ENCODE peak calls at places on chromosomes 6 and 20, in six cellular contexts. D is IMR-90; B is CD8-positive, alpha-beta T cell; Z is keratinocyte; V is RWPE1; J is K562. N is an unnamed sample.

GRCh38 chr20:51106011-51106410 is 83.1 kb upstream of the KCNG1 start:
- DNase-seq in D (no peak), B (no peak), Z (no peak), V (no peak), J (no peak), N (no peak)

GRCh38 chr6:169302255-169302654 is 48.6 kb upstream of the THBS2 start:
- DNase-seq in D (no peak), B (no peak), Z (no peak), V (no peak), J (no peak), N (no peak)

GRCh38 chr20:33209789-33210188 is 7.4 kb upstream of the BPIFA3 start:
- DNase-seq in D (peak; percentile 52), B (no peak), Z (no peak), V (peak; percentile 91), J (peak; percentile 81), N (peak; percentile 37)

GRCh38 chr20:14223806-14224205 is 113.6 kb downstream of the FLRT3 start:
- DNase-seq in D (no peak), B (no peak), Z (peak; percentile 11), V (no peak), J (no peak), N (no peak)

GRCh38 chr6:20833881-20834515 is 299.7 kb downstream of the CDKAL1 start:
- DNase-seq in D (no peak), B (no peak), Z (no peak), V (no peak), J (no peak), N (no peak)

GRCh38 chr6:139611327-139611958 is 237.0 kb upstream of the CITED2 start:
- DNase-seq in D (no peak), B (no peak), Z (no peak), V (no peak), J (peak; percentile 44), N (no peak)

GRCh38 chr6:157898169-157898568 is 75.1 kb downstream of the SNX9 start:
- DNase-seq in D (no peak), B (no peak), Z (no peak), V (no peak), J (no peak), N (peak; percentile 35)

GRCh38 chr6:140079328-140079727 is 704.9 kb upstream of the CITED2 start:
- DNase-seq in D (peak; percentile 71), B (no peak), Z (no peak), V (no peak), J (no peak), N (no peak)

GRCh38 chr20:44280387-44280786 is 30.6 kb downstream of the FITM2 start:
- DNase-seq in D (no peak), B (no peak), Z (no peak), V (no peak), J (no peak), N (no peak)

GRCh38 chr6:158019416-158019815 is 37.8 kb downstream of the SYNJ2 start:
- DNase-seq in D (no peak), B (no peak), Z (no peak), V (no peak), J (no peak), N (no peak)

GRCh38 chr20:61611401-61611800 is 359.3 kb downstream of the CDH4 start:
- DNase-seq in D (no peak), B (no peak), Z (no peak), V (no peak), J (no peak), N (no peak)

GRCh38 chr6:9606435-9607134 is 808.3 kb downstream of the TFAP2A start:
- DNase-seq in D (no peak), B (no peak), Z (no peak), V (no peak), J (no peak), N (no peak)

GRCh38 chr6:34317172-34317477 is 68.3 kb upstream of the SMIM29 start:
- DNase-seq in D (no peak), B (no peak), Z (no peak), V (no peak), J (no peak), N (no peak)

GRCh38 chr6:168372871-168373270 is 53.3 kb upstream of the DACT2 start:
- DNase-seq in D (no peak), B (no peak), Z (no peak), V (no peak), J (no peak), N (no peak)

GRCh38 chr6:35596448-35597442 is 84.0 kb upstream of the TULP1 start:
- DNase-seq in D (peak; percentile 85), B (no peak), Z (no peak), V (peak; percentile 74), J (no peak), N (no peak)

GRCh38 chr6:168865-169455 is 123.3 kb upstream of the DUSP22 start:
- DNase-seq in D (peak; percentile 55), B (no peak), Z (no peak), V (peak; percentile 54), J (peak; percentile 49), N (no peak)

GRCh38 chr6:35343835-35344550 is 1.6 kb downstream of the PPARD start:
- DNase-seq in D (no peak), B (no peak), Z (no peak), V (no peak), J (no peak), N (no peak)

GRCh38 chr6:25179051-25179778 is 100.0 kb upstream of the CARMIL1 start:
- DNase-seq in D (peak; percentile 68), B (no peak), Z (no peak), V (no peak), J (no peak), N (no peak)

GRCh38 chr20:3409417-3409816 is 1.9 kb upstream of the DNAAF9 start:
- DNase-seq in D (no peak), B (no peak), Z (no peak), V (no peak), J (no peak), N (no peak)

GRCh38 chr20:38208088-38208487 is 43.0 kb upstream of the TGM2 start:
- DNase-seq in D (no peak), B (no peak), Z (no peak), V (no peak), J (no peak), N (no peak)

GRCh38 chr6:84809504-84809903 is 45.1 kb upstream of the TBX18 start:
- DNase-seq in D (no peak), B (no peak), Z (no peak), V (no peak), J (no peak), N (no peak)

GRCh38 chr6:84801250-84801649 is 36.9 kb upstream of the TBX18 start:
- DNase-seq in D (no peak), B (no peak), Z (no peak), V (peak; percentile 20), J (no peak), N (no peak)

GRCh38 chr6:84805145-84805544 is 40.7 kb upstream of the TBX18 start:
- DNase-seq in D (no peak), B (no peak), Z (no peak), V (peak; percentile 11), J (no peak), N (no peak)

DNA sequence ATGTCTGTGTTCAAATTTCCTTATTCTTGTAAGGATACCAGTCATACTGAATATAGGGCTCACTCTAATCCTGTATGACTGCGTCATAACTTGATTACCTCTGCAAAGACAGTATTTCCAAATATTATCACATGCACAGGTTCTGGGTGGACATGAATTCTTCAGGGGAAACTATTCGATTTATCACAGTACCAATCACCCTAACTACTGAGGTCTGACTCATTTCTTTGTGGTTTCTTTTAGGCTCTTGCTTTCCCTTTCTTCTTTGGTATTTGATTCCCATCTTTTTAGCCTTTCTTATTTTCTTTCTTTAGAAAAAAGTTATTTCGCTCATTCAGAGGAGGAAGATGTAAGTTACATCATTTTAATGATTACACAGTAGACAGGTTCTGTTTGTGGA is 40.3 kb upstream of the TBX18 start:
- DNase-seq in D (no peak), B (no peak), Z (no peak), V (peak; percentile 30), J (no peak), N (no peak)
- H3K27ac ChIP-seq in D (no peak overlapping the region), B (no peak overlapping the region), Z (no peak overlapping the region), V (no peak overlapping the region), J (no peak overlapping the region), N (no peak overlapping the region)

GRCh38 chr6:12148841-12149240 is 136.7 kb downstream of the HIVEP1 start:
- DNase-seq in D (no peak), B (no peak), Z (no peak), V (no peak), J (no peak), N (no peak)

GRCh38 chr6:12149944-12150510 is 137.9 kb downstream of the HIVEP1 start:
- DNase-seq in D (no peak), B (no peak), Z (no peak), V (no peak), J (no peak), N (no peak)

GRCh38 chr6:12150812-12151432 is 138.8 kb downstream of the HIVEP1 start:
- DNase-seq in D (no peak), B (peak; percentile 61), Z (no peak), V (peak; percentile 47), J (peak; percentile 36), N (no peak)

GRCh38 chr6:12152023-12152960 is 137.9 kb upstream of the EDN1 start:
- DNase-seq in D (no peak), B (no peak), Z (no peak), V (no peak), J (no peak), N (no peak)

DNA sequence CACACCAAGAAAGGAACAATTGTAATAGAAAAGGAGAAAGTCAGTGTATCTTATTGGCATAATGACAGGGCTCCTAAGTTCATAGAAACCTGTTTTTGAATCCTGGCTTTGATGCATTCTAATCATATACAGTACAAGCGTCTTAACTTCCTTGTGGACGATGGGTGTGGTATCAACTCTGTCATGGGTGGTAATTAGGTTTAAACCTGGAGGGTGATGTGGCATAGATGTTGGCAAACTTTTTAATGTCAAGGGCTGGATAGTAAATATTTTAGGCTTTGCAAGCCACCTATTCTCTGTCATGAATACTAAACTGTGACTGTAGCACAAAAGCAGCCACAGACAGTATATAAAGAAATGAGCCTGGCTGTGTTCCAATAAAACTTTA is 138.7 kb upstream of the EDN1 start:
- DNase-seq in D (no peak), B (no peak), Z (no peak), V (no peak), J (no peak), N (no peak)
- H3K27ac ChIP-seq in D (no peak overlapping the region), B (no peak overlapping the region), Z (no peak overlapping the region), V (no peak overlapping the region), J (no peak overlapping the region), N (peak overlapping the region; percentile 80)

GRCh38 chr6:31180500-31180899 is 10.0 kb upstream of the POU5F1 start:
- DNase-seq in D (no peak), B (peak; percentile 62), Z (no peak), V (no peak), J (no peak), N (no peak)
- H3K27ac ChIP-seq in D (no peak overlapping the region), B (no peak overlapping the region), Z (no peak overlapping the region), V (no peak overlapping the region), J (no peak overlapping the region), N (peak overlapping the region; percentile 45)

DNA sequence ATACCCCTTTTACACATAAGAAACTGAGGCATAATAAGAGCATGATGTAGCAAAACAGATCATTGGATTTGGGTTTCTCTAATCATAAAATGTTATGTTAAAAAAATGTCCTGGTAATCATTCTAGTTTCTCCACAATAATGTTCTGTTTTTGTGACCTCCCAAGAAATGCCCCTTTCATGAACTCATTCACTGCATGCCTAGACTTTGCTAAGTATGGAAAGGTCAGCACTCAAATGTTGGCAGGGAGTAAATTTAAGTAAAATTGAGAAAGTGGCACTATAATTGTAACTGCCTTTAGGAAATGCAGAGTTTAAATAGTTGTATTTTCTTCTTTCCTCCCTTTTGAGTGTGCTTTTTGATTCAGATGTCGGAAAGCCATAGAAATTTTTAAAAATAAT is 48.5 kb upstream of the ID4 start:
- DNase-seq in D (no peak), B (no peak), Z (no peak), V (no peak), J (no peak), N (no peak)
- H3K27ac ChIP-seq in D (no peak overlapping the region), B (no peak overlapping the region), Z (no peak overlapping the region), V (no peak overlapping the region), J (no peak overlapping the region), N (no peak overlapping the region)

N was measured in substantia nigra.